ENCODE peak calls at places on chromosomes 5 and 9, in six cellular contexts. One of them, this sample, is unnamed.

GRCh38 chr5:116769470-116769869 is 194.8 kb upstream of the SEMA6A start:
- DNase-seq in ureter: no peak
- DNase-seq in psoas muscle: no peak
- DNase-seq in fibroblast of lung: no peak
- DNase-seq in stimulated activated CD4-positive, alpha-beta T cell treated with anti-CD3 and anti-CD28 coated beads, Interleukin-1b, Interleukin-23, amount 100 ng/mL, for 24 hours: no peak
- DNase-seq in colonic mucosa: no peak
- DNase-seq in this sample: no peak

GRCh38 chr5:116650544-116650943 is 75.9 kb upstream of the SEMA6A start:
- DNase-seq in ureter: no peak
- DNase-seq in psoas muscle: no peak
- DNase-seq in fibroblast of lung: no peak
- DNase-seq in stimulated activated CD4-positive, alpha-beta T cell treated with anti-CD3 and anti-CD28 coated beads, Interleukin-1b, Interleukin-23, amount 100 ng/mL, for 24 hours: no peak
- DNase-seq in colonic mucosa: no peak
- DNase-seq in this sample: no peak

GRCh38 chr5:111251941-111252340 is 27.8 kb downstream of the CAMK4 start:
- DNase-seq in ureter: no peak
- DNase-seq in psoas muscle: no peak
- DNase-seq in fibroblast of lung: no peak
- DNase-seq in stimulated activated CD4-positive, alpha-beta T cell treated with anti-CD3 and anti-CD28 coated beads, Interleukin-1b, Interleukin-23, amount 100 ng/mL, for 24 hours: no peak
- DNase-seq in colonic mucosa: no peak
- DNase-seq in this sample: no peak

GRCh38 chr9:130240410-130241197 is 25.0 kb upstream of the HMCN2 start:
- DNase-seq in ureter: no peak
- DNase-seq in psoas muscle: no peak
- DNase-seq in fibroblast of lung: peak; percentile 71
- DNase-seq in stimulated activated CD4-positive, alpha-beta T cell treated with anti-CD3 and anti-CD28 coated beads, Interleukin-1b, Interleukin-23, amount 100 ng/mL, for 24 hours: no peak
- DNase-seq in colonic mucosa: peak; percentile 69
- DNase-seq in this sample: no peak

GRCh38 chr9:33044162-33044673 is 19.1 kb downstream of the DNAJA1 start:
- DNase-seq in ureter: peak; percentile 82
- DNase-seq in psoas muscle: peak; percentile 90
- DNase-seq in fibroblast of lung: peak; percentile 95
- DNase-seq in stimulated activated CD4-positive, alpha-beta T cell treated with anti-CD3 and anti-CD28 coated beads, Interleukin-1b, Interleukin-23, amount 100 ng/mL, for 24 hours: no peak
- DNase-seq in colonic mucosa: peak; percentile 87
- DNase-seq in this sample: peak; percentile 92

GRCh38 chr5:128774605-128775004 is 190.7 kb upstream of the SLC27A6 start:
- DNase-seq in ureter: no peak
- DNase-seq in psoas muscle: no peak
- DNase-seq in fibroblast of lung: peak; percentile 94
- DNase-seq in stimulated activated CD4-positive, alpha-beta T cell treated with anti-CD3 and anti-CD28 coated beads, Interleukin-1b, Interleukin-23, amount 100 ng/mL, for 24 hours: no peak
- DNase-seq in colonic mucosa: no peak
- DNase-seq in this sample: no peak

GRCh38 chr9:19156026-19156474 is 28.8 kb upstream of the PLIN2 start:
- DNase-seq in ureter: no peak
- DNase-seq in psoas muscle: no peak
- DNase-seq in fibroblast of lung: no peak
- DNase-seq in stimulated activated CD4-positive, alpha-beta T cell treated with anti-CD3 and anti-CD28 coated beads, Interleukin-1b, Interleukin-23, amount 100 ng/mL, for 24 hours: no peak
- DNase-seq in colonic mucosa: no peak
- DNase-seq in this sample: no peak

GRCh38 chr5:56588636-56589485 is 226.5 kb upstream of the MAP3K1 start:
- DNase-seq in ureter: peak; percentile 51
- DNase-seq in psoas muscle: peak; percentile 87
- DNase-seq in fibroblast of lung: no peak
- DNase-seq in stimulated activated CD4-positive, alpha-beta T cell treated with anti-CD3 and anti-CD28 coated beads, Interleukin-1b, Interleukin-23, amount 100 ng/mL, for 24 hours: no peak
- DNase-seq in colonic mucosa: peak; percentile 29
- DNase-seq in this sample: no peak

GRCh38 chr9:126397056-126397455 is 70.4 kb downstream of the MVB12B start:
- DNase-seq in ureter: no peak
- DNase-seq in psoas muscle: no peak
- DNase-seq in fibroblast of lung: no peak
- DNase-seq in stimulated activated CD4-positive, alpha-beta T cell treated with anti-CD3 and anti-CD28 coated beads, Interleukin-1b, Interleukin-23, amount 100 ng/mL, for 24 hours: no peak
- DNase-seq in colonic mucosa: no peak
- DNase-seq in this sample: no peak

GRCh38 chr9:89805726-89806125 is 200.9 kb downstream of the GADD45G start:
- DNase-seq in ureter: no peak
- DNase-seq in psoas muscle: no peak
- DNase-seq in fibroblast of lung: peak; percentile 11
- DNase-seq in stimulated activated CD4-positive, alpha-beta T cell treated with anti-CD3 and anti-CD28 coated beads, Interleukin-1b, Interleukin-23, amount 100 ng/mL, for 24 hours: no peak
- DNase-seq in colonic mucosa: no peak
- DNase-seq in this sample: peak; percentile 62

GRCh38 chr9:124754289-124754688 is 16.8 kb downstream of the NR6A1 start:
- DNase-seq in ureter: no peak
- DNase-seq in psoas muscle: no peak
- DNase-seq in fibroblast of lung: peak; percentile 36
- DNase-seq in stimulated activated CD4-positive, alpha-beta T cell treated with anti-CD3 and anti-CD28 coated beads, Interleukin-1b, Interleukin-23, amount 100 ng/mL, for 24 hours: no peak
- DNase-seq in colonic mucosa: no peak
- DNase-seq in this sample: no peak

GRCh38 chr9:100150209-100150608 is 51.2 kb downstream of the INVS start:
- DNase-seq in ureter: no peak
- DNase-seq in psoas muscle: no peak
- DNase-seq in fibroblast of lung: peak; percentile 8
- DNase-seq in stimulated activated CD4-positive, alpha-beta T cell treated with anti-CD3 and anti-CD28 coated beads, Interleukin-1b, Interleukin-23, amount 100 ng/mL, for 24 hours: no peak
- DNase-seq in colonic mucosa: no peak
- DNase-seq in this sample: no peak

GRCh38 chr5:139383275-139383992 is at the start of gene SLC23A1:
- DNase-seq in ureter: no peak
- DNase-seq in psoas muscle: no peak
- DNase-seq in fibroblast of lung: no peak
- DNase-seq in stimulated activated CD4-positive, alpha-beta T cell treated with anti-CD3 and anti-CD28 coated beads, Interleukin-1b, Interleukin-23, amount 100 ng/mL, for 24 hours: no peak
- DNase-seq in colonic mucosa: peak; percentile 85
- DNase-seq in this sample: peak; percentile 64

GRCh38 chr5:146580237-146580636 is 64.2 kb upstream of the GPR151 start:
- DNase-seq in ureter: no peak
- DNase-seq in psoas muscle: no peak
- DNase-seq in fibroblast of lung: no peak
- DNase-seq in stimulated activated CD4-positive, alpha-beta T cell treated with anti-CD3 and anti-CD28 coated beads, Interleukin-1b, Interleukin-23, amount 100 ng/mL, for 24 hours: no peak
- DNase-seq in colonic mucosa: no peak
- DNase-seq in this sample: no peak

GRCh38 chr5:12316812-12317211 is 412.6 kb upstream of the CTNND2 start:
- DNase-seq in ureter: no peak
- DNase-seq in psoas muscle: no peak
- DNase-seq in fibroblast of lung: no peak
- DNase-seq in stimulated activated CD4-positive, alpha-beta T cell treated with anti-CD3 and anti-CD28 coated beads, Interleukin-1b, Interleukin-23, amount 100 ng/mL, for 24 hours: no peak
- DNase-seq in colonic mucosa: no peak
- DNase-seq in this sample: no peak

GRCh38 chr5:159017787-159018186 is 81.9 kb downstream of the EBF1 start:
- DNase-seq in ureter: peak; percentile 61
- DNase-seq in psoas muscle: peak; percentile 81
- DNase-seq in fibroblast of lung: peak; percentile 81
- DNase-seq in stimulated activated CD4-positive, alpha-beta T cell treated with anti-CD3 and anti-CD28 coated beads, Interleukin-1b, Interleukin-23, amount 100 ng/mL, for 24 hours: no peak
- DNase-seq in colonic mucosa: peak; percentile 48
- DNase-seq in this sample: no peak

GRCh38 chr9:23011669-23012068 is 565.0 kb downstream of the DMRTA1 start:
- DNase-seq in ureter: no peak
- DNase-seq in psoas muscle: no peak
- DNase-seq in fibroblast of lung: peak; percentile 21
- DNase-seq in stimulated activated CD4-positive, alpha-beta T cell treated with anti-CD3 and anti-CD28 coated beads, Interleukin-1b, Interleukin-23, amount 100 ng/mL, for 24 hours: no peak
- DNase-seq in colonic mucosa: no peak
- DNase-seq in this sample: no peak

GRCh38 chr5:137633896-137634295 is 102.0 kb downstream of the KLHL3 start:
- DNase-seq in ureter: no peak
- DNase-seq in psoas muscle: no peak
- DNase-seq in fibroblast of lung: no peak
- DNase-seq in stimulated activated CD4-positive, alpha-beta T cell treated with anti-CD3 and anti-CD28 coated beads, Interleukin-1b, Interleukin-23, amount 100 ng/mL, for 24 hours: no peak
- DNase-seq in colonic mucosa: no peak
- DNase-seq in this sample: no peak

GRCh38 chr9:20256284-20256948 is 365.9 kb downstream of the MLLT3 start:
- DNase-seq in ureter: no peak
- DNase-seq in psoas muscle: no peak
- DNase-seq in fibroblast of lung: no peak
- DNase-seq in stimulated activated CD4-positive, alpha-beta T cell treated with anti-CD3 and anti-CD28 coated beads, Interleukin-1b, Interleukin-23, amount 100 ng/mL, for 24 hours: no peak
- DNase-seq in colonic mucosa: no peak
- DNase-seq in this sample: no peak

GRCh38 chr5:55923177-55923872 is 71.4 kb downstream of the IL6ST start:
- DNase-seq in ureter: no peak
- DNase-seq in psoas muscle: no peak
- DNase-seq in fibroblast of lung: no peak
- DNase-seq in stimulated activated CD4-positive, alpha-beta T cell treated with anti-CD3 and anti-CD28 coated beads, Interleukin-1b, Interleukin-23, amount 100 ng/mL, for 24 hours: no peak
- DNase-seq in colonic mucosa: no peak
- DNase-seq in this sample: peak; percentile 68

GRCh38 chr9:89234636-89235035 is 56.0 kb upstream of the SHC3 start:
- DNase-seq in ureter: no peak
- DNase-seq in psoas muscle: no peak
- DNase-seq in fibroblast of lung: peak; percentile 51
- DNase-seq in stimulated activated CD4-positive, alpha-beta T cell treated with anti-CD3 and anti-CD28 coated beads, Interleukin-1b, Interleukin-23, amount 100 ng/mL, for 24 hours: peak; percentile 2
- DNase-seq in colonic mucosa: no peak
- DNase-seq in this sample: no peak

GRCh38 chr9:108860354-108860753 is 1.7 kb upstream of the ACTL7A start:
- DNase-seq in ureter: no peak
- DNase-seq in psoas muscle: no peak
- DNase-seq in fibroblast of lung: no peak
- DNase-seq in stimulated activated CD4-positive, alpha-beta T cell treated with anti-CD3 and anti-CD28 coated beads, Interleukin-1b, Interleukin-23, amount 100 ng/mL, for 24 hours: no peak
- DNase-seq in colonic mucosa: no peak
- DNase-seq in this sample: no peak

GRCh38 chr5:35430381-35431162 is 187.1 kb upstream of the SPEF2 start:
- DNase-seq in ureter: no peak
- DNase-seq in psoas muscle: no peak
- DNase-seq in fibroblast of lung: no peak
- DNase-seq in stimulated activated CD4-positive, alpha-beta T cell treated with anti-CD3 and anti-CD28 coated beads, Interleukin-1b, Interleukin-23, amount 100 ng/mL, for 24 hours: no peak
- DNase-seq in colonic mucosa: no peak
- DNase-seq in this sample: no peak

GRCh38 chr9:114030364-114030763 is 47.7 kb downstream of the AMBP start:
- DNase-seq in ureter: no peak
- DNase-seq in psoas muscle: no peak
- DNase-seq in fibroblast of lung: no peak
- DNase-seq in stimulated activated CD4-positive, alpha-beta T cell treated with anti-CD3 and anti-CD28 coated beads, Interleukin-1b, Interleukin-23, amount 100 ng/mL, for 24 hours: no peak
- DNase-seq in colonic mucosa: peak; percentile 27
- DNase-seq in this sample: no peak

GRCh38 chr5:87539839-87540238 is 127.1 kb upstream of the CCNH start:
- DNase-seq in ureter: no peak
- DNase-seq in psoas muscle: no peak
- DNase-seq in fibroblast of lung: no peak
- DNase-seq in stimulated activated CD4-positive, alpha-beta T cell treated with anti-CD3 and anti-CD28 coated beads, Interleukin-1b, Interleukin-23, amount 100 ng/mL, for 24 hours: no peak
- DNase-seq in colonic mucosa: no peak
- DNase-seq in this sample: no peak

GRCh38 chr9:20714442-20715415 is 30.7 kb downstream of the FOCAD start:
- DNase-seq in ureter: no peak
- DNase-seq in psoas muscle: no peak
- DNase-seq in fibroblast of lung: no peak
- DNase-seq in stimulated activated CD4-positive, alpha-beta T cell treated with anti-CD3 and anti-CD28 coated beads, Interleukin-1b, Interleukin-23, amount 100 ng/mL, for 24 hours: no peak
- DNase-seq in colonic mucosa: no peak
- DNase-seq in this sample: no peak

This sample was measured in coronary artery.